ENCODE peak calls at places on chromosomes 12 and 14, in nine cellular contexts. L, U, H, I, V, X, T, A and B are unnamed samples. For H3K4me1, the result is how much of the 10 kb centered on the place peaks cover.

GRCh38 chr12:118841588-118841987 is 139.8 kb upstream of the SRRM4 start:
- DNase-seq in T (no peak), V (no peak), I (no peak), L (no peak), H (no peak), X (no peak), A (no peak), U (no peak), B (no peak)

GRCh38 chr12:3237154-3237520 is 160.0 kb downstream of the TSPAN9 start:
- DNase-seq in V (no peak), I (no peak), X (no peak), T (no peak), L (no peak), H (no peak), U (no peak), A (no peak), B (no peak)

GRCh38 chr14:32508281-32508680 is 179.2 kb downstream of the AKAP6 start:
- DNase-seq in H (no peak), U (no peak), T (peak), I (no peak), V (no peak), L (no peak), X (no peak), A (no peak), B (peak)

GRCh38 chr12:11863478-11863906 is 207.2 kb upstream of the BCL2L14 start:
- DNase-seq in T (no peak), A (peak), L (no peak), V (no peak), U (peak), X (peak), I (peak), H (no peak), B (no peak)

GRCh38 chr14:53979747-53980642 is 23.4 kb upstream of the BMP4 start:
- DNase-seq in L (no peak), I (no peak), V (no peak), T (peak), A (peak), X (no peak), U (peak), H (peak), B (no peak)

GRCh38 chr14:63435838-63436237 is 107.3 kb downstream of the PPP2R5E start:
- DNase-seq in V (peak), X (peak), T (peak), U (peak), A (peak), H (no peak), I (peak), L (no peak), B (no peak)

GRCh38 chr12:68877583-68877982 is 55.4 kb downstream of the CPM start:
- DNase-seq in T (no peak), L (no peak), V (no peak), H (no peak), U (no peak), A (no peak), X (no peak), I (no peak), B (no peak)

GRCh38 chr12:121069206-121069605 is 30.2 kb upstream of the OASL start:
- DNase-seq in V (no peak), X (no peak), I (no peak), L (no peak), H (no peak), A (no peak), T (no peak), U (no peak), B (no peak)

GRCh38 chr14:64692597-64693350 is 11.4 kb upstream of the PLEKHG3 start:
- DNase-seq in V (no peak), A (no peak), T (no peak), X (no peak), L (no peak), U (no peak), I (peak), H (no peak), B (no peak)

GRCh38 chr12:6323340-6323994 is 13.0 kb downstream of the PLEKHG6 start:
- DNase-seq in H (peak), U (no peak), T (peak), A (no peak), X (peak), V (no peak), L (no peak), I (peak), B (peak)

GRCh38 chr12:21613931-21614330 is 9.3 kb upstream of the GYS2 start:
- DNase-seq in L (no peak), I (no peak), H (no peak), V (no peak), U (no peak), A (no peak), T (no peak), X (no peak), B (no peak)

GRCh38 chr14:70096866-70097265 is 91.9 kb downstream of the SLC8A3 start:
- DNase-seq in L (no peak), T (peak), H (peak), I (no peak), V (no peak), X (no peak), U (no peak), A (no peak), B (no peak)

GRCh38 chr14:54643696-54644176 is 76.8 kb downstream of the SAMD4A start:
- DNase-seq in H (no peak), T (no peak), X (no peak), L (no peak), U (no peak), V (no peak), I (no peak), A (no peak), B (no peak)

GRCh38 chr12:91127751-91128150 is 16.5 kb upstream of the LUM start:
- DNase-seq in T (peak), X (no peak), V (no peak), H (no peak), L (no peak), A (no peak), I (no peak), U (no peak), B (peak)

GRCh38 chr12:13258717-13259119 is 62.2 kb downstream of the EMP1 start:
- DNase-seq in V (no peak), X (no peak), H (no peak), T (no peak), U (no peak), L (no peak), A (no peak), I (no peak), B (no peak)

GRCh38 chr12:121668750-121669524 is 517 bp downstream of the MORN3 start:
- DNase-seq in X (no peak), T (peak), U (no peak), L (peak), H (peak), A (no peak), I (no peak), V (no peak), B (no peak)

GRCh38 chr14:31921741-31922140 is 155.4 kb upstream of the ARHGAP5 start:
- DNase-seq in L (no peak), X (no peak), U (no peak), H (no peak), I (no peak), A (no peak), T (no peak), V (no peak), B (no peak)

GRCh38 chr12:104292872-104293794 is 10.4 kb upstream of the EID3 start:
- DNase-seq in H (no peak), L (no peak), I (no peak), V (no peak), A (no peak), T (no peak), U (no peak), X (no peak), B (no peak)

GRCh38 chr12:101713059-101713682 is 15.7 kb downstream of the CHPT1 start:
- DNase-seq in V (no peak), X (peak), A (peak), T (no peak), L (no peak), I (no peak), H (no peak), U (peak), B (no peak)

GRCh38 chr14:101087614-101088394 is 184.3 kb upstream of the RTL1 start:
- DNase-seq in X (no peak), H (peak), A (no peak), I (peak), L (no peak), V (no peak), U (peak), T (no peak), B (no peak)

GRCh38 chr12:67426067-67426466 is 156.9 kb downstream of the CAND1 start:
- DNase-seq in V (no peak), I (no peak), T (peak), U (no peak), H (no peak), L (no peak), X (no peak), A (no peak), B (no peak)

GRCh38 chr12:47032644-47033043 is 46.8 kb upstream of the PCED1B start:
- DNase-seq in H (no peak), I (no peak), L (peak), U (no peak), T (peak), A (no peak), X (peak), V (no peak), B (peak)

GRCh38 chr14:49852351-49853157 is at the start of gene NEMF:
- DNase-seq in T (peak), L (peak), X (peak), V (peak), H (peak), I (peak), U (peak), A (peak), B (peak)

GRCh38 chr12:95460901-95461300 is 13.1 kb upstream of the METAP2 start:
- DNase-seq in L (no peak), H (no peak), T (no peak), V (no peak), X (no peak), I (no peak), A (no peak), U (no peak), B (no peak)

GRCh38 chr14:69101331-69101826 is 51.5 kb downstream of the DCAF5 start:
- DNase-seq in A (no peak), I (no peak), V (no peak), H (no peak), L (no peak), X (peak), T (peak), U (no peak), B (peak)

GRCh38 chr12:129552996-129553750 is 350.7 kb downstream of the TMEM132D start:
- DNase-seq in L (no peak), I (no peak), U (no peak), X (no peak), V (no peak), A (no peak), T (no peak), H (no peak), B (no peak)

GRCh38 chr14:80455031-80455430 is 243.7 kb upstream of the DIO2 start:
- DNase-seq in T (no peak), A (no peak), V (no peak), I (no peak), X (no peak), U (no peak), H (no peak), L (no peak), B (no peak)

DNA sequence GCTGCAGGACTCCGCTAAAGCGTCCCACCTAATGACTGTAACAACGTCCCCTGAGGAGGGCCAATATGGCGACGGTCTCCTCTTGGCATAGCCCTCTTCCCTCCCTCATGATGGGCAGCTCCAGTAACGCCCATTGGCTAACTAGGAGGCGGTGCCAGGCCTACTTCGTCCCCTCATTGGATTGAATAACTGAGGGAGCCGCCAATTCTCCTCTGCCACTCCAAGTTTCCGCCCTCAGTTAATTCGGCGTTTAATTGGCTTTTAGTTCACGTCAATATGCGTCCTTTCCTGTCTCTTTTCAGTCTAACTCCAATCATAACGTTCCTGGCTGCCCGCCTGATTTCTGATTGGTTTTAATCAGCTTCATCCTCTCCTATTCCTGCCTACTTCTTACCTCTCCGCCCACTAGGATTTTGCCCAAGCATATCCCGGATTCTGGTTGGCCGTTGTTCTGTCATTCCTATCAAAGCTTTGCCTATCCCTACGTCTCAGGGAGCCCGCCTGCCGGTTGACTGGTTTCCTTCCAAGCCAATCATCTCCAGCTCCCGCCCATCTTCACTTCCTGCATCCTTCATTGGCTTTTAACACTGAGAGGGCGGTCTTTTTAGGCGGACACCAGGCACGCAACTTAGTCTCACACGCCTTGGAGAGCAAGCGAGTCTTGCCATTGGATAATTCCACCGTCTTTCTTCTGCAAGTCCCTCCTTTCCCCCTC is 430 bp upstream of the SP1 start:
- DNase-seq in T (peak), L (peak), A (peak), V (peak), H (peak), X (peak), I (peak), U (peak), B (peak)
- H3K4me1 ChIP-seq in T (under half), L (under half), A (under half), V (under half), H (under half), X (under half), I (under half), U (under half), B (under half)

GRCh38 chr14:47678993-47679392 is 3.6 kb upstream of the MDGA2 start:
- DNase-seq in A (no peak), I (no peak), T (no peak), U (no peak), H (peak), V (no peak), L (no peak), X (no peak), B (no peak)
- TF ChIP-seq CTCF in A (no peak), I (no peak), T (no peak), U (no peak), H (peak), V (no peak), L (no peak), X (no peak), B (no peak)

DNA sequence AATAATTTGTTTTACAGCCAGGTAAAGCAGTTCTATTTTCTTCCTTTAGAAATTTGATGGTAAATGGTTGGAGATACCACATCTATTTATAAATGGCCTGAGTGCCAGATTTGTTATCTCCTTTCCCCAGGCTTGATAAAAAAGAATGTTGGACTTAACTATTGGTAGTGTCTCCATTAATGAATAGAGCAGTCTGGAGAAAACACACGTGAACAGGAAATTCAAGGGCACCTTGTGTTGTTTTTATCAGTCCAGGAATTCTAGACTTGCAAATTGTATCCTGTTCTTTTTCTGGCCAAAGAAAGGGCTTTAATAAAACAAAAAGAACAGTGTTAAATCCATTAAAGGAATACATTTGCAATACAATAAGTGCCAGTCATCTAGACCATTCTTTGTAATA is 40.8 kb upstream of the BMAL2 start:
- DNase-seq in V (no peak), L (no peak), I (no peak), U (no peak), X (no peak), T (no peak), A (no peak), H (no peak), B (no peak)
- H3K27ac ChIP-seq in V (peak), L (no peak), I (peak), U (peak), X (peak), T (no peak), A (peak), H (no peak), B (no peak)

DNA sequence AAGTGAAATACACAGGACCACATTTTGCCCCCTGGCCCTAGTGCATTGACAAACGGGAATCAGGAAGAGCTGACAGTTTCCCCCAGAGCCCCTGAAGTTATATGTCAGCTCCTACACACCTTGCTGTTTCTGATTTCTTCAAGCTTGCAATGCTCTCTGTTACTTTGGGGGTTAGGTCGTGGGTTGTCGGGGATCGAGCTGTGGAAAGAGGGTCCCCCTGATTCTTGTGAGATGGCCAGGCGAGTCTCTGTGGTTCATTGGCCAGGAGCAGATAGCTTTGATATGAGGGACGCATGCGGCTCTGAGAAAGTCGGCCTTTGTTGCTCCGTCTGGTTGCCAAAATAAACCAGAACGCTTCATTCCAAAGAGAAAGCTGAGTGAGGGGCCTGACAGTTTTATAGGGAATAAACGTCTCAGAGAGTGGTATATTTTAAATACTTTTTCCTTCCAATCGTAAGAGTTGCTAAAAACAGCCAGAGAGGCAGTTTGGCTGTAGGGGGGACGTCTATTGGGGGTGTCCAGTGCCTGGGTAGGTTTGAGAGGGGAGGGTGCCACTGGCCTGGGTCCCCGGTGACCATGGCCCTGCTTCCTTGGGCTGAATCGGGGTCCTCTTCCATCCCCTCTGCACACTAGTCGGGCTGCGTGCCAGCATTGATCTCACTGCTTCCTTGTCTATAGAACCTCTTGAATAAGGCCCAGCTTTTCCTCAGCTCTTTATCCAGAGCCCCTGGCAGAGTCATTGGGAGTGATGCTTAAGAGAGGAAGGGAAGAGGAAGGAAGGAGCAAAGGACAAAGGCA is 18.9 kb downstream of the CCND2 start:
- DNase-seq in X (no peak), A (no peak), V (no peak), L (no peak), T (no peak), I (no peak), H (no peak), U (no peak), B (no peak)
- H3K4me1 ChIP-seq in X (half or more), A (half or more), V (under half), L (half or more), T (under half), I (under half), H (under half), U (under half), B (under half)

GRCh38 chr14:98101323-98101722 is 1170.7 kb downstream of the BCL11B start:
- DNase-seq in I (no peak), U (no peak), T (no peak), A (no peak), H (no peak), V (no peak), L (no peak), X (no peak), B (no peak)

GRCh38 chr14:98099527-98099926 is 1172.5 kb downstream of the BCL11B start:
- DNase-seq in A (no peak), X (no peak), I (no peak), V (no peak), T (no peak), L (no peak), U (no peak), H (no peak), B (peak)

GRCh38 chr14:98103705-98104104 is 1168.3 kb downstream of the BCL11B start:
- DNase-seq in A (no peak), T (no peak), U (no peak), I (no peak), V (no peak), L (peak), X (no peak), H (no peak), B (no peak)
- TF ChIP-seq CTCF in A (no peak), T (no peak), U (no peak), I (no peak), V (no peak), L (no peak), X (no peak), H (no peak), B (no peak)

GRCh38 chr12:79411791-79412190 is 279.0 kb downstream of the PAWR start:
- DNase-seq in U (no peak), X (no peak), I (no peak), L (no peak), V (no peak), T (no peak), A (no peak), H (no peak), B (peak)

GRCh38 chr12:79408665-79409064 is 282.1 kb downstream of the PAWR start:
- DNase-seq in H (no peak), U (no peak), V (no peak), X (no peak), L (no peak), A (no peak), I (no peak), T (no peak), B (no peak)

GRCh38 chr12:79406993-79407392 is 283.8 kb downstream of the PAWR start:
- DNase-seq in L (no peak), A (no peak), V (no peak), T (peak), I (no peak), H (no peak), X (no peak), U (no peak), B (no peak)

GRCh38 chr12:79407671-79408622 is 282.8 kb downstream of the PAWR start:
- DNase-seq in H (peak), T (peak), V (no peak), I (peak), A (peak), X (peak), L (no peak), U (peak), B (no peak)

DNA sequence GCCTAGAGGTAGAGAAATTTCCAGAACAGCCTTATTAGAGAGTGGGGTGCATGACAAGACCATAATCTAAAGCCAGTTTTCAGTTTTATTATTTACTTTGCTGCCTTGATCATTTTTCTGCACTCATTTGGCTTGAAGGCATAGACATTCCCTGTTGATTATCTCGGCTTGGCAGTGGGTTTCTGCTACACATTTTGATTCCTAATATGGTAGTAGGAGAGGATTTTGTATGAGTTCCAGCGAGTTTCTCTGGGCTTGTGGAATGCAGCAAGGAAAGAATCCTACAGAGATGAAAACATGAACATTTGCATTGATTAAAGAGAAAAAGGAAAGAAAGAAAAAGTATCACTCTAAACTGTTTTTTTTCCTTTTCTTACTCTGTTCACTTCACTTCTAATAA is 281.2 kb downstream of the PAWR start:
- DNase-seq in I (no peak), H (no peak), T (peak), V (no peak), X (no peak), A (no peak), U (no peak), L (no peak), B (no peak)
- H3K27ac ChIP-seq in I (peak), H (no peak), T (peak), V (peak), X (no peak), A (no peak), U (peak), L (no peak), B (no peak)

DNA sequence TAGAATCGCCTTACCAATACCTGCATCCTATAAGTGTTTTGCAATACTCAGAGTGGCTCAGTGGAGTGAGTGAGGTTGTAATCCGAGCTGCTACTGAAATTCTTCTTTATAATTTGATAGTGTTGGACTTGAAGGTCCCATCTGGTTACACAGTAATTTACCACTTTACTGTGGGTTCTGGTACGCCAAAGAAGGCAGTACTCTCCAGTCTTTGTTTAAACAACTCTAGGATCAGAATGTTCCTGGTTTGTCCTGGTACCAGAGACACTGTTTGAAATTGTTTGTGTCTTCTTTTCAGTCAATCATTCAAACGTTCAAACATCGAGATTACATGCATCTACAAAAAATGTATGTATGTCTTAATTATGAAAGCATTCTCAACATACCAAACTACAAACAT is 51.3 kb upstream of the AMN1 start:
- DNase-seq in V (no peak), A (no peak), T (no peak), I (no peak), H (no peak), X (no peak), L (no peak), U (no peak), B (no peak)
- H3K4me1 ChIP-seq in V (under half), A (under half), T (under half), I (under half), H (under half), X (under half), L (under half), U (under half), B (under half)